ENCODE peak calls at places on chromosomes 6 and 20, in nine cellular contexts. G is foreskin fibroblast, P is kidney, H is AG09309, N is left lung, A is Panc1, C is AG10803, W is stomach, R is PC-3. Y is an unnamed sample.

GRCh38 chr20:36988494-36988966 is 37.0 kb upstream of the SAMHD1 start:
- DNase-seq in G (peak), P (no peak), H (no peak), N (no peak), A (no peak), C (peak), W (no peak), R (peak), Y (peak)

GRCh38 chr20:47989957-47990356 is 204.7 kb upstream of the SULF2 start:
- DNase-seq in G (no peak), P (no peak), H (no peak), N (no peak), A (no peak), C (no peak), W (no peak), R (peak), Y (no peak)

GRCh38 chr20:34415079-34415478 is 52.0 kb downstream of the ITCH start:
- DNase-seq in G (no peak), P (no peak), H (no peak), N (no peak), A (no peak), C (no peak), W (no peak), R (no peak), Y (no peak)

GRCh38 chr6:100622907-100623692 is 158.4 kb upstream of the SIM1 start:
- DNase-seq in G (peak), P (no peak), H (peak), N (no peak), A (no peak), C (peak), W (no peak), R (no peak), Y (no peak)

GRCh38 chr20:58219342-58219700 is 9.1 kb downstream of the ANKRD60 start:
- DNase-seq in G (peak), P (no peak), H (peak), N (no peak), A (no peak), C (peak), W (no peak), R (peak), Y (peak)

GRCh38 chr6:131685266-131685780 is 15.9 kb downstream of the OR2A4 start:
- DNase-seq in G (no peak), P (no peak), H (no peak), N (no peak), A (no peak), C (no peak), W (no peak), R (no peak), Y (no peak)

GRCh38 chr20:58117944-58118343 is 110.5 kb downstream of the ANKRD60 start:
- DNase-seq in G (peak), P (no peak), H (no peak), N (no peak), A (no peak), C (peak), W (no peak), R (no peak), Y (no peak)

GRCh38 chr6:125114248-125114858 is 39.2 kb upstream of the TPD52L1 start:
- DNase-seq in G (peak), P (no peak), H (no peak), N (no peak), A (no peak), C (peak), W (peak), R (peak), Y (no peak)

GRCh38 chr20:50713677-50714101 is 17.7 kb upstream of the PARD6B start:
- DNase-seq in G (peak), P (no peak), H (no peak), N (no peak), A (no peak), C (peak), W (peak), R (peak), Y (no peak)

GRCh38 chr20:54133434-54134427 is 40.1 kb downstream of the CYP24A1 start:
- DNase-seq in G (peak), P (no peak), H (no peak), N (no peak), A (no peak), C (peak), W (no peak), R (peak), Y (no peak)

GRCh38 chr6:16437095-16437494 is 198.7 kb downstream of the GMPR start:
- DNase-seq in G (no peak), P (no peak), H (no peak), N (no peak), A (no peak), C (no peak), W (no peak), R (no peak), Y (no peak)

GRCh38 chr6:113936093-113936934 is 34.6 kb downstream of the HDAC2 start:
- DNase-seq in G (peak), P (no peak), H (peak), N (no peak), A (peak), C (peak), W (no peak), R (peak), Y (peak)

GRCh38 chr6:91678679-91679078 is 1091.8 kb upstream of the MAP3K7 start:
- DNase-seq in G (no peak), P (no peak), H (no peak), N (no peak), A (no peak), C (no peak), W (no peak), R (no peak), Y (no peak)

GRCh38 chr6:45556828-45557227 is 179.1 kb upstream of the SUPT3H start:
- DNase-seq in G (no peak), P (peak), H (no peak), N (no peak), A (no peak), C (no peak), W (no peak), R (no peak), Y (no peak)

GRCh38 chr6:4910060-4910746 is 93.6 kb downstream of the RPP40 start:
- DNase-seq in G (no peak), P (no peak), H (no peak), N (peak), A (no peak), C (no peak), W (peak), R (peak), Y (no peak)

GRCh38 chr6:145878591-145879295 is 64.1 kb upstream of the FBXO30 start:
- DNase-seq in G (peak), P (no peak), H (no peak), N (no peak), A (no peak), C (peak), W (no peak), R (no peak), Y (no peak)

GRCh38 chr6:2951723-2952122 is 19.6 kb downstream of the SERPINB6 start:
- DNase-seq in G (no peak), P (no peak), H (no peak), N (peak), A (no peak), C (no peak), W (peak), R (no peak), Y (no peak)

GRCh38 chr6:2950713-2951112 is 20.7 kb downstream of the SERPINB6 start:
- DNase-seq in G (no peak), P (no peak), H (no peak), N (no peak), A (no peak), C (no peak), W (peak), R (peak), Y (no peak)

GRCh38 chr6:2953098-2953497 is 18.3 kb downstream of the SERPINB6 start:
- DNase-seq in G (no peak), P (no peak), H (no peak), N (no peak), A (no peak), C (no peak), W (peak), R (no peak), Y (no peak)

GRCh38 chr6:2949536-2950083 is 21.8 kb downstream of the SERPINB6 start:
- DNase-seq in G (no peak), P (no peak), H (no peak), N (no peak), A (no peak), C (no peak), W (peak), R (no peak), Y (no peak)

DNA sequence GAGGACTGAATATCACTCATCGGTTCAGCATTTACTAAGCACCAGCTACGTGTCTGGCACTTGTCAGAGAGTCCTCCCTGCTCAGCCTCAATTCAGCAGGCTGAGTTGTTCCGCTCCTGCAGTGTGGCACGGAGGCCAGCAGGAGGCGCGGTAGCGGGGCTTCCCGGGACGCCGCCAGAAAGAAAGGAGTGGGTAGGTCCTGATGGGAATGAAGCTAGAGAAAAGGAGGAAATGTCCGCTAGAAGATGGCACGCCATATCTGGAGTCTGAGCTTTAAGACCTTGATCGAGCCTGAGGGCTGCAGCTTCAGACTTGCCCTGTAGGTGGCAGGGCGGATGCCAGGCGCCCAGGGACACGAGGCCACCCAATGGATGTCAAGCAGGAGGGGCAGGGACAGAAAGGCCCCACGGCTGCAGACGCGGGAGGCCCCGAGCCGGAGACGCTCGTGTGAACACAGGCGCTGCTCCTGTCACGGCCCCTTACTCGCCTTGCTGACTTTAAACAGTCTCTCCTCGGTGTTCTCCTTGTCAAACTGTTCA is 18.7 kb downstream of the SERPINB6 start:
- DNase-seq in G (peak), P (peak), H (peak), N (peak), A (peak), C (peak), W (peak), R (peak), Y (peak)
- TF ChIP-seq CTCF in G (peak), P (peak), H (peak), N (peak), A (peak), C (peak), W (peak), R (peak), Y (peak)

GRCh38 chr20:41142241-41142640 is 4.9 kb downstream of the PLCG1 start:
- DNase-seq in G (no peak), P (no peak), H (no peak), N (no peak), A (no peak), C (no peak), W (no peak), R (no peak), Y (no peak)
- H3K4me3 ChIP-seq in G (no peak), P (no peak), H (no peak), N (no peak), A (no peak), C (no peak), W (no peak), R (no peak), Y (no peak)

GRCh38 chr20:38243617-38244016 is 16.9 kb downstream of the KIAA1755 start:
- DNase-seq in G (no peak), P (no peak), H (no peak), N (no peak), A (no peak), C (no peak), W (no peak), R (no peak), Y (no peak)
- TF ChIP-seq CTCF in G (no peak), P (no peak), H (no peak), N (no peak), A (no peak), C (no peak), W (no peak), R (no peak), Y (no peak)

DNA sequence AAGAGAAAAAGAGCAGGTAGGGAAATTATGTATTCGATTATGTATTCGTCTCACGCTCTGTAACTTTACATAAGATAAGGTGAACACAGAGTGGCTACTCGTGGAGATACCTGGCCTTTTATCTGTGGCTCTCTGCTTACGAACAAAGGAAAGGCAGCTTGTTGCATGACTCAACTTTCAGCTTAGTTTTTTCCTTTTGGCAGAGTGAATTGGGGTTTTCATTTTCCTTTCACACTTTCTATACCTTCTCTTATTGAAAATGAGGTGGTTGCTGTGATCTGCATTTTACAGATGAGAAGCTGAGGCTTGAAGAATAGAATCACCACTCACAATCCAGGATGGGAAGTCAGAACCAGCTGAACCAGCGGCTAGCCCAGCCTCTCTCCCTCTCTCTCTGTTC is 13.3 kb upstream of the KCNK15 start:
- DNase-seq in G (peak), P (no peak), H (no peak), N (no peak), A (no peak), C (no peak), W (no peak), R (peak), Y (no peak)
- H3K4me3 ChIP-seq in G (no peak), P (no peak), H (no peak), N (no peak), A (no peak), C (no peak), W (no peak), R (no peak), Y (no peak)

GRCh38 chr20:45097485-45098095 is 3.3 kb downstream of the KCNS1 start:
- DNase-seq in G (peak), P (no peak), H (no peak), N (peak), A (no peak), C (peak), W (no peak), R (no peak), Y (no peak)
- TF ChIP-seq CTCF in G (no peak), P (peak), H (peak), N (peak), A (no peak), C (peak), W (no peak), R (no peak), Y (no peak)

Y was measured in HFF-Myc.